ENCODE peak calls at places on chromosomes 12 and 14, in six cellular contexts. Q, Y, F, E, K and L are unnamed samples.
A peak's percentile ranks its signal among the peaks of the same experiment; 100 is the strongest.

GRCh38 chr14:41280745-41281144 is 325.9 kb upstream of the LRFN5 start:
- DNase-seq in Y (no peak), F (no peak), Q (no peak), E (no peak), K (no peak), L (no peak)

GRCh38 chr12:34399631-34400422 is 377.5 kb downstream of the ALG10 start:
- DNase-seq in Q (no peak), E (peak; percentile 4), F (peak; percentile 8), K (peak; percentile 1), Y (no peak), L (no peak)

GRCh38 chr12:100157427-100157821 is 14.8 kb upstream of the BLTP3B start:
- DNase-seq in Q (no peak), F (no peak), Y (no peak), E (no peak), K (no peak), L (no peak)

GRCh38 chr12:119157528-119157927 is 21.2 kb upstream of the HSPB8 start:
- DNase-seq in K (peak; percentile 67), Q (no peak), E (no peak), F (no peak), Y (no peak), L (no peak)

GRCh38 chr14:72024043-72024407 is 91.8 kb downstream of the RGS6 start:
- DNase-seq in E (peak; percentile 67), F (peak; percentile 33), Y (peak; percentile 53), Q (peak; percentile 29), K (peak; percentile 14), L (peak; percentile 14)

GRCh38 chr12:22014041-22014782 is 31.8 kb upstream of the CMAS start:
- DNase-seq in Y (no peak), E (no peak), K (peak; percentile 38), F (no peak), Q (no peak), L (no peak)

GRCh38 chr12:13941258-13942249 is 39.8 kb downstream of the GRIN2B start:
- DNase-seq in K (peak; percentile 19), E (peak; percentile 65), F (no peak), Y (peak; percentile 46), Q (peak; percentile 0), L (no peak)

GRCh38 chr12:65171073-65171472 is 1.7 kb downstream of the LEMD3 start:
- DNase-seq in Y (no peak), Q (peak; percentile 56), K (no peak), E (no peak), F (no peak), L (no peak)

GRCh38 chr12:19066471-19067001 is 63.0 kb upstream of the PLEKHA5 start:
- DNase-seq in K (no peak), E (no peak), Y (no peak), F (no peak), Q (no peak), L (no peak)

GRCh38 chr14:91218041-91218440 is 26.5 kb downstream of the GPR68 start:
- DNase-seq in Y (no peak), K (no peak), F (no peak), E (no peak), Q (no peak), L (no peak)

GRCh38 chr12:54287316-54288157 is 7.0 kb downstream of the HNRNPA1 start:
- DNase-seq in Y (no peak), K (no peak), F (no peak), Q (no peak), E (no peak), L (no peak)

GRCh38 chr12:124185970-124186686 is 108.8 kb upstream of the RFLNA start:
- DNase-seq in Y (no peak), E (no peak), K (no peak), Q (no peak), F (no peak), L (no peak)

GRCh38 chr14:24984846-24985589 is 64.9 kb downstream of the STXBP6 start:
- DNase-seq in Y (no peak), F (no peak), Q (no peak), E (no peak), K (peak; percentile 52), L (no peak)

GRCh38 chr14:83816755-83817154 is 1713.2 kb upstream of the FLRT2 start:
- DNase-seq in Q (peak; percentile 84), E (no peak), F (no peak), Y (no peak), K (peak; percentile 3), L (no peak)

GRCh38 chr12:49534806-49535278 is 4.0 kb upstream of the KCNH3 start:
- DNase-seq in E (no peak), Q (no peak), Y (no peak), F (no peak), K (no peak), L (no peak)

GRCh38 chr14:79852975-79853374 is 358.3 kb downstream of the DIO2 start:
- DNase-seq in F (no peak), Q (no peak), Y (no peak), E (no peak), K (no peak), L (no peak)

GRCh38 chr12:71223139-71223538 is 65.3 kb upstream of the TSPAN8 start:
- DNase-seq in E (no peak), F (no peak), Y (no peak), K (no peak), Q (no peak), L (no peak)

GRCh38 chr12:102634216-102634615 is 153.9 kb upstream of the IGF1 start:
- DNase-seq in Q (peak; percentile 84), K (no peak), Y (no peak), F (no peak), E (no peak), L (no peak)

GRCh38 chr12:2925322-2925995 is 33.7 kb upstream of the TEAD4 start:
- DNase-seq in Y (no peak), Q (peak; percentile 5), K (no peak), E (no peak), F (no peak), L (no peak)

GRCh38 chr14:62710811-62711210 is 334.4 kb downstream of the KCNH5 start:
- DNase-seq in Q (no peak), K (no peak), E (no peak), Y (no peak), F (no peak), L (no peak)

GRCh38 chr12:82655751-82656150 is 31.0 kb upstream of the TMTC2 start:
- DNase-seq in F (no peak), Y (no peak), Q (no peak), K (no peak), E (no peak), L (no peak)

GRCh38 chr12:51232642-51233041 is 6.0 kb upstream of the DAZAP2 start:
- DNase-seq in Y (no peak), F (no peak), K (no peak), Q (no peak), E (no peak), L (no peak)

GRCh38 chr12:26153421-26154154 is 28.8 kb upstream of the BHLHE41 start:
- DNase-seq in Q (peak; percentile 86), K (peak; percentile 37), E (no peak), Y (no peak), F (no peak), L (no peak)

GRCh38 chr14:49306152-49306751 is 279.9 kb downstream of the RPS29 start:
- DNase-seq in K (no peak), F (no peak), Y (peak; percentile 33), E (no peak), Q (peak; percentile 44), L (no peak)

GRCh38 chr14:96053600-96054381 is 14.6 kb downstream of the C14orf132 start:
- DNase-seq in Y (no peak), E (peak; percentile 37), F (no peak), K (peak; percentile 84), Q (peak; percentile 85), L (no peak)

GRCh38 chr12:67592228-67593011 is 56.1 kb upstream of the DYRK2 start:
- DNase-seq in K (peak; percentile 24), E (no peak), Q (peak; percentile 76), Y (no peak), F (no peak), L (peak; percentile 36)

GRCh38 chr14:28356819-28357218 is 409.8 kb upstream of the FOXG1 start:
- DNase-seq in K (no peak), Y (no peak), Q (no peak), E (no peak), F (no peak), L (no peak)

GRCh38 chr12:51392556-51393237 is 1.5 kb upstream of the GALNT6 start:
- DNase-seq in Y (no peak), E (peak; percentile 27), K (no peak), Q (peak; percentile 81), F (no peak), L (peak; percentile 17)

GRCh38 chr12:89529738-89530137 is 3.9 kb upstream of the POC1B start:
- DNase-seq in F (no peak), Y (peak; percentile 58), E (no peak), Q (peak; percentile 77), K (no peak), L (peak; percentile 57)

GRCh38 chr12:57232156-57232756 is 2.7 kb downstream of the SHMT2 start:
- DNase-seq in E (no peak), Q (no peak), Y (no peak), K (no peak), F (no peak), L (no peak)
- H3K4me1 ChIP-seq in E (peaks cover 19% of the 10 kb centered on the region), Q (peaks cover 48% of the 10 kb centered on the region), Y (peaks cover 46% of the 10 kb centered on the region), K (peaks cover 71% of the 10 kb centered on the region), F (peaks cover 21% of the 10 kb centered on the region), L (peaks cover 66% of the 10 kb centered on the region)

GRCh38 chr12:24907464-24907863 is 41.4 kb downstream of the BCAT1 start:
- DNase-seq in Q (no peak), E (no peak), F (no peak), Y (no peak), K (no peak), L (no peak)

GRCh38 chr12:24909667-24910066 is 39.2 kb downstream of the BCAT1 start:
- DNase-seq in E (peak; percentile 36), Q (peak; percentile 55), K (no peak), F (no peak), Y (no peak), L (no peak)

GRCh38 chr12:24913130-24913529 is 35.8 kb downstream of the BCAT1 start:
- DNase-seq in K (no peak), Q (no peak), E (no peak), Y (no peak), F (no peak), L (no peak)

GRCh38 chr12:24913953-24914352 is 34.9 kb downstream of the BCAT1 start:
- DNase-seq in K (no peak), F (no peak), Q (no peak), Y (no peak), E (no peak), L (no peak)

GRCh38 chr12:24911284-24911791 is 37.6 kb downstream of the BCAT1 start:
- DNase-seq in Q (peak; percentile 85), K (no peak), Y (no peak), F (no peak), E (no peak), L (no peak)
- H3K4me1 ChIP-seq in Q (peaks cover 5% of the 10 kb centered on the region), K (peaks cover 20% of the 10 kb centered on the region), Y (peaks cover 5% of the 10 kb centered on the region), F (no peaks in the 10 kb centered on the region), E (no peaks in the 10 kb centered on the region), L (no peaks in the 10 kb centered on the region)

GRCh38 chr12:76083761-76084276 is 666 bp downstream of the NAP1L1 start:
- DNase-seq in F (peak; percentile 86), Q (peak; percentile 94), E (peak; percentile 82), Y (peak; percentile 76), K (peak; percentile 73), L (peak; percentile 78)
- H3K4me1 ChIP-seq in F (peaks cover 27% of the 10 kb centered on the region), Q (peaks cover 32% of the 10 kb centered on the region), E (peaks cover 10% of the 10 kb centered on the region), Y (peaks cover 47% of the 10 kb centered on the region), K (peaks cover 50% of the 10 kb centered on the region), L (peaks cover 54% of the 10 kb centered on the region)

DNA sequence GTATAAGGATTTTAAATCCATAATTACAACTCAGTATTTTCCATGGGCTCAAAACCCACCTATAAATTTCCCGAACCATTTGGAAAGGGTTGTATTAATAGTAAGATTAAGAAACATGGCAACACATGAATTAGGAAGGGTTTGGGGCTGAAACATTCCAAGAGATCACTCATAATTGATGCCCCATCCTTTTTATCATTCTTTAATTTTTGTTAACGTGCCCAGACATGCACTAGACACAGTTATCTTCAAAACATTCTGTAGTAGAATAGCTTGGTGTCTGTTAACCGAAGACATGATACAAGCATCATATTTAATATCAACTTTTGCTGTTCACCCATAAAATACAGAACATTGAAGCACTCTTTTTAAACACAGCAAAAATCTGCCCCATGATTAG is 106.8 kb upstream of the FRMD6 start:
- DNase-seq in K (no peak), Q (no peak), E (no peak), Y (no peak), F (no peak), L (no peak)
- H3K4me1 ChIP-seq in K (peaks cover 10% of the 10 kb centered on the region), Q (peaks cover 35% of the 10 kb centered on the region), E (no peaks in the 10 kb centered on the region), Y (no peaks in the 10 kb centered on the region), F (no peaks in the 10 kb centered on the region), L (no peaks in the 10 kb centered on the region)